ENCODE peak calls at places on chromosomes 12 and 14, in four cellular contexts. Z is tibial nerve, J is uterus, K is fibroblast of villous mesenchyme. P is an unnamed sample.

GRCh38 chr12:116675339-116676107 is 62.3 kb downstream of the SPRING1 start:
- DNase-seq in J (no peak), Z (no peak), K (no peak), P (no peak)

GRCh38 chr12:42789808-42790760 is 200.5 kb upstream of the PRICKLE1 start:
- DNase-seq in Z (no peak), J (no peak), K (peak), P (no peak)

GRCh38 chr14:100641274-100641860 is 54.1 kb upstream of the BEGAIN start:
- DNase-seq in Z (no peak), J (no peak), K (no peak), P (no peak)

GRCh38 chr14:58705066-58705465 is 67.3 kb downstream of the DACT1 start:
- DNase-seq in J (no peak), K (peak), Z (peak), P (no peak)

GRCh38 chr12:501722-502447 is 42.1 kb downstream of the B4GALNT3 start:
- DNase-seq in J (no peak), K (no peak), Z (no peak), P (no peak)

GRCh38 chr12:68910128-68910527 is 22.8 kb downstream of the CPM start:
- DNase-seq in J (no peak), Z (no peak), K (peak), P (peak)

GRCh38 chr14:61258985-61259384 is 22.2 kb downstream of the TMEM30B start:
- DNase-seq in J (no peak), K (peak), Z (no peak), P (no peak)

GRCh38 chr12:24996102-24996797 is 47.3 kb upstream of the BCAT1 start:
- DNase-seq in K (no peak), Z (no peak), J (no peak), P (no peak)

GRCh38 chr14:72616811-72617210 is 277.1 kb downstream of the DPF3 start:
- DNase-seq in Z (no peak), K (no peak), J (no peak), P (no peak)

GRCh38 chr12:65156366-65156831 is 13.0 kb upstream of the LEMD3 start:
- DNase-seq in Z (no peak), J (no peak), K (no peak), P (no peak)

GRCh38 chr14:33475623-33476022 is 475.3 kb downstream of the EGLN3 start:
- DNase-seq in Z (no peak), K (peak), J (no peak), P (peak)

GRCh38 chr12:78328524-78328923 is 497.8 kb downstream of the NAV3 start:
- DNase-seq in Z (no peak), K (no peak), J (no peak), P (no peak)

GRCh38 chr14:37931998-37932397 is 275.7 kb upstream of the SSTR1 start:
- DNase-seq in J (no peak), K (no peak), Z (no peak), P (no peak)

GRCh38 chr14:90114554-90114953 is 52.8 kb downstream of the KCNK13 start:
- DNase-seq in Z (no peak), J (no peak), K (no peak), P (peak)
- TF ChIP-seq CTCF in Z (no peak), J (no peak), K (peak), P (peak)

GRCh38 chr14:64387738-64388532 is at the start of gene MTHFD1:
- DNase-seq in J (peak), Z (peak), K (peak), P (peak)
- TF ChIP-seq CTCF in J (no peak), Z (peak), K (no peak), P (no peak)

GRCh38 chr12:17992002-17992656 is 97.9 kb downstream of the RERGL start:
- DNase-seq in Z (no peak), K (peak), J (no peak), P (peak)
- TF ChIP-seq CTCF in Z (peak), K (peak), J (peak), P (peak)

DNA sequence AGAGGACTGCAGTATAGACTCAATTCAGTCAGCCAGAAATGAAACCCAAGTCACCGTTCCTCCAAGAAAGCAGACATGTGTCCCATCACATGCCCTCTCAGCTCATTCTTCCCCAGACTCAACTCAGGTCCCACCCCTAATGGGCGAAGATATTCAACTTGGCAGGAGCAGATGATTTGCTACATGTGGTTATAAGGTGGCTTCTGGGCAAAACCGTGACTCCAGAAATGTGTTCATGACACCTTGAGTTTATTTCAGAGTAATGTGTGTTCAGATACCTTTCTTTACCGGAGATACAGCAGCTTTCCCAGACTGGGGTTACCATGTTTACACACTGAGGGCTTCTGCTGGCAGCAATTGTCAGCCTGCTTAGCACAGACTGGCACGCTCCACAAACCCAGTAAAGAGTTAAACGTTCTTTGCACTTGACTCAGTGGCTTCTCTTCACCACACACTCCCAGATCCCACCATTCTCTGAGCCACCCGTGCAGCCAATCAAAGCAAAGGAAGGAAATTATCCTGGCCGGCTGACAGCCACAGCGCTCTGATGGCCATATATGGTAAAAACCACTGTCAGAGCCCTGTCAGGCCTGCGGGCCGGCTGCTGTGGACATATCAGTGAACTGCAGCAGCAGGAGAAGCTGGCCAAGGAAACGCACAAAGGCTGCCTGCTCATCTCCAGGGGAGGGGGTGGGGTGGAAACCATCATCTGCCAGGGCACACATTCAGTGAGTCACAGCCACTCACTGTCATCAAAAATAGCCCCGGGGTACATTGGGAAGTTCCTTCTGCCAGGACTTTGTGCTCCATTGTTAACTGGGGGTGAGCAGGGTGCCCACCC is 39.9 kb downstream of the CORO1C start:
- DNase-seq in Z (peak), K (peak), J (peak), P (peak)
- TF ChIP-seq CTCF in Z (peak), K (peak), J (peak), P (peak)

P was measured in epithelial cell of esophagus.